ENCODE peak calls at places on chromosomes 3 and 15, in four cellular contexts. G is K562, H is HepG2, X is SK-N-SH. L is an unnamed sample.

GRCh38 chr3:162034368-162034767 is 537.8 kb downstream of the OTOL1 start:
- DNase-seq in G (no peak), H (no peak), X (no peak), L (no peak)

GRCh38 chr3:144164352-144164751 is 192.7 kb downstream of the DIPK2A start:
- DNase-seq in G (no peak), H (no peak), X (no peak), L (no peak)

GRCh38 chr15:28271697-28272250 is 50.2 kb downstream of the HERC2 start:
- DNase-seq in G (no peak), H (no peak), X (no peak), L (no peak)

GRCh38 chr3:137588871-137589270 is 175.2 kb upstream of the SOX14 start:
- DNase-seq in H (no peak), X (peak), G (no peak), L (no peak)

GRCh38 chr15:36291501-36291900 is 287.9 kb upstream of the CDIN1 start:
- DNase-seq in X (no peak), H (no peak), G (no peak), L (no peak)

GRCh38 chr3:183260167-183260904 is 7.3 kb downstream of the B3GNT5 start:
- DNase-seq in X (no peak), G (no peak), H (no peak), L (no peak)

GRCh38 chr15:34241376-34242350 is 16.8 kb downstream of the EMC4 start:
- DNase-seq in G (peak), X (peak), H (peak), L (no peak)

GRCh38 chr3:195178124-195178910 is 92.6 kb downstream of the XXYLT1 start:
- DNase-seq in X (peak), H (no peak), G (peak), L (no peak)

GRCh38 chr3:141686477-141687280 is 51.4 kb upstream of the RNF7 start:
- DNase-seq in X (no peak), G (no peak), H (peak), L (no peak)

DNA sequence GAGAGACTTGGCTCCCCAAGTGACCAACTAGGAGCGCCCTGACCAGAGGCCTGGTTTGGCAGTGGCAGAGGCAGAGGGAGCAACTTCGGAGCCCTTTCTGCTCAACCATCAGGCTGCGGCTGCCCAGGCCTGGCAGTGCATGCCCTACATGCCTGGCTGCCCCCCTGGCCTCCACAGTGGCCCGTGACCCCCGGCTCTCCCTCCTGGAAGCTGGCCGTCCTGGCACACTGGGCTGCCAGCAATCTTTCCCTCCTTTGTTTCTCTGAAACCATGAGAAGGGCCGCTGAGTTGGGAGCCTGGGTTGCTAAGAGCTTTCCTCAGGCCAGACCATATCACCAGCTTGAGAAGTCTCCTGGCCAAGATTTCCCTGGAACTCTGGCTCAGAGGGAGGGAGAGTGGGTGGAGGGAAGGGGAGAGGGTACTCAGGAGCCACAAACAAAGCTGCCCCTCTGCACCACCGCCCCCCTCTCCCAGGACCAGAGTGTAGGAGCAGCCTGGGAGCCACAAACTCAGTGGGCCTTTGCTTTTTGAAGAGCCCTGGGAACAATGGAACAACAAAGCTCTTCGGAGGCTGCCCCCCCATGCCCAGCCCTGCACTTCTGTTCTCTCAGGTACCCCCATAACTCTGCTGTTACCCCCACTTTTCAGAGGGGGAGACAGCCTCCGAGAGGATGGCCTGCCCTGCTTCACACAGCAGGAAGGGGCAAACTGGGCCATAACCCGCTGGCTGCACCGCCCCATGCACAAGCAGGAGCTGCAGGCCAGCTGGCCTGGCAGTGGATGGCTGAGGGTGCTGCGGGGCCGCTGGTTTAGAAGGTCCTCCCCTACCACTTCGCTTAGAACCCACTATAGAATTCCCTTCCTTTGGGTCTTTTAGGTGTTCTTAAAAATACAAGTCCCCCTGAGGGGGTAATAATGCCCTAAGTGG is 11.3 kb downstream of the CORO2B start:
- DNase-seq in X (no peak), G (no peak), H (no peak), L (no peak)
- TF ChIP-seq FOXJ3 in X (no peak), G (no peak), H (no peak), L (no peak)

GRCh38 chr15:78212008-78212407 is 22.4 kb downstream of the ACSBG1 start:
- DNase-seq in X (no peak), G (no peak), H (no peak), L (no peak)
- TF ChIP-seq FOXJ3 in X (no peak), G (no peak), H (no peak), L (no peak)

DNA sequence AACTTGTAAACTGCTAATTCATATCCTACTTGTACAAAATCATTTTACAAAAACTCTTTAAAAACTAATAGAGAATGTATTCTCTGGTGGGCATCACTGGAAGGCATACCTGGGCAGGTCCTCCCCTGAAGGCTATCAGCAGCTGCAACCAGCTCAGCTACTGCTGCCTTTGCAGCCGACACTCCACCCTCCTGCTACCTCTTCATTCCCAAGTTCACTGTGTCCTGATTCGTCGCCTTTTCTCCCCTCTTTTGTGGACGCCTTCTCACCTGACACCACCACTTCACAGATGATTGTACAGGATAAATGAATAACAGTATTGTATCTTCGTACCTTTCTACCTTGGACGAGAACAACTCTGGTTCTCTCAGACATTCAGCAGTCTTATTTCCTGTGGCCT is 28.9 kb downstream of the B4GALT4 start:
- DNase-seq in G (no peak), X (no peak), H (no peak), L (no peak)
- TF ChIP-seq FOXJ3 in G (no peak), X (no peak), H (no peak), L (no peak)

GRCh38 chr15:90680371-90680935 is 36.7 kb upstream of the BLM start:
- DNase-seq in X (no peak), G (no peak), H (no peak), L (no peak)

GRCh38 chr15:90681056-90681455 is 36.1 kb upstream of the BLM start:
- DNase-seq in H (no peak), G (no peak), X (no peak), L (no peak)

GRCh38 chr15:90681480-90681879 is 35.7 kb upstream of the BLM start:
- DNase-seq in X (no peak), H (no peak), G (no peak), L (no peak)

GRCh38 chr15:90677807-90678790 is 39.0 kb upstream of the BLM start:
- DNase-seq in H (no peak), G (no peak), X (no peak), L (no peak)

GRCh38 chr15:90679959-90680358 is 37.2 kb upstream of the BLM start:
- DNase-seq in G (no peak), X (no peak), H (no peak), L (no peak)
- TF ChIP-seq FOXJ3 in G (no peak), X (no peak), H (no peak), L (no peak)

GRCh38 chr3:178367817-178368617 is 168.2 kb upstream of the KCNMB2 start:
- DNase-seq in G (no peak), X (no peak), H (no peak), L (no peak)
- TF ChIP-seq FOXJ3 in G (no peak), X (no peak), H (no peak), L (no peak)

DNA sequence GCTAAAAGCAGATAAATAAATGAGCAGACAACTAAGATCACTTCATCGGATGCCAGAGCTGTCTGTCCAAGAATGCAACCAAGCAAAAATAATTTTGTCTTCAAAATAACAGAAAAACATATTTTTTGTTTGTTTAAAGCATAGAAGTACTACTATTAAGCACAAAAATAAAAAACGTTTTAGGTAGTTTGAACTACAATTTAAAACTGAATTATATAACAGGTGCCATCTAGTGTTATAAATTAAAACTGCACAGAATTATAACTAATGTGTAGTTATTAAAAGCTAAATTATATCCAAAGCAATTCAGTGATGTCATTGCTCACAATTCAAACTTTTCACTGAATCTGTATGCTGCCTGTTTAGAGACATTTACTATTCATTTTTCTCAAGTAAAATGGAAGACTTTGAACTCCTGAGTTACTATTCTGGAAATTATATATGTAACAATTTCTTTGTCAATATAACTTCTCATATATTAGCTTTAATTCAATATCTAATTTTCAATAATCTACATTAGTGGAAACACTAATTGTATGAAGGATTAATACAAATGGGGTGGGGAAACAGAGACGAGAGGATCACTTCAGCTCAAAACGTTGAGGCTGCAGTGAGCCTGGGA is 29.5 kb downstream of the LINS1 start:
- DNase-seq in G (no peak), H (no peak), X (no peak), L (no peak)
- TF ChIP-seq FOXJ3 in G (no peak), H (no peak), X (no peak), L (no peak)

L was measured in WTC11.